ENCODE peak calls at places on chromosomes 3 and 15, in five cellular contexts. One of them, this sample, is unnamed.

GRCh38 chr3:8519156-8519555 is 17.5 kb downstream of the LMCD1 start:
- DNase-seq in pons: no peak
- DNase-seq in endodermal cell: no peak
- DNase-seq in activated T-helper 1 cell treated with Interleukin-2 at 50 U/mL for 16 hours: no peak
- DNase-seq in ELF-1: no peak
- DNase-seq in this sample: no peak

GRCh38 chr3:150357140-150357539 is 51.0 kb upstream of the TSC22D2 start:
- DNase-seq in pons: no peak
- DNase-seq in endodermal cell: no peak
- DNase-seq in activated T-helper 1 cell treated with Interleukin-2 at 50 U/mL for 16 hours: no peak
- DNase-seq in ELF-1: no peak
- DNase-seq in this sample: no peak

GRCh38 chr3:63661242-63661641 is 8.8 kb downstream of the SNTN start:
- DNase-seq in pons: no peak
- DNase-seq in endodermal cell: no peak
- DNase-seq in activated T-helper 1 cell treated with Interleukin-2 at 50 U/mL for 16 hours: no peak
- DNase-seq in ELF-1: no peak
- DNase-seq in this sample: no peak

GRCh38 chr3:127697531-127698240 is 24.9 kb downstream of the ABTB1 start:
- DNase-seq in pons: peak
- DNase-seq in endodermal cell: peak
- DNase-seq in activated T-helper 1 cell treated with Interleukin-2 at 50 U/mL for 16 hours: no peak
- DNase-seq in ELF-1: peak
- DNase-seq in this sample: peak

GRCh38 chr15:83061680-83062079 is 5.4 kb downstream of the BTBD1 start:
- DNase-seq in pons: no peak
- DNase-seq in endodermal cell: no peak
- DNase-seq in activated T-helper 1 cell treated with Interleukin-2 at 50 U/mL for 16 hours: no peak
- DNase-seq in ELF-1: peak
- DNase-seq in this sample: no peak

GRCh38 chr15:93152264-93152884 is 63.4 kb upstream of the RGMA start:
- DNase-seq in pons: no peak
- DNase-seq in endodermal cell: no peak
- DNase-seq in activated T-helper 1 cell treated with Interleukin-2 at 50 U/mL for 16 hours: peak
- DNase-seq in ELF-1: no peak
- DNase-seq in this sample: no peak

GRCh38 chr3:124791639-124792111 is 61.4 kb downstream of the UMPS start:
- DNase-seq in pons: no peak
- DNase-seq in endodermal cell: no peak
- DNase-seq in activated T-helper 1 cell treated with Interleukin-2 at 50 U/mL for 16 hours: no peak
- DNase-seq in ELF-1: no peak
- DNase-seq in this sample: no peak

GRCh38 chr3:127088511-127089430 is 104.2 kb upstream of the PRR23E start:
- DNase-seq in pons: no peak
- DNase-seq in endodermal cell: peak
- DNase-seq in activated T-helper 1 cell treated with Interleukin-2 at 50 U/mL for 16 hours: no peak
- DNase-seq in ELF-1: peak
- DNase-seq in this sample: no peak

GRCh38 chr15:31300208-31300661 is 26.4 kb upstream of the KLF13 start:
- DNase-seq in pons: peak
- DNase-seq in endodermal cell: peak
- DNase-seq in activated T-helper 1 cell treated with Interleukin-2 at 50 U/mL for 16 hours: no peak
- DNase-seq in ELF-1: no peak
- DNase-seq in this sample: no peak

GRCh38 chr15:57375827-57376694 is at the start of gene CGNL1:
- DNase-seq in pons: no peak
- DNase-seq in endodermal cell: peak
- DNase-seq in activated T-helper 1 cell treated with Interleukin-2 at 50 U/mL for 16 hours: no peak
- DNase-seq in ELF-1: peak
- DNase-seq in this sample: peak

GRCh38 chr15:59438891-59439290 is 905 bp downstream of the FAM81A start:
- DNase-seq in pons: no peak
- DNase-seq in endodermal cell: no peak
- DNase-seq in activated T-helper 1 cell treated with Interleukin-2 at 50 U/mL for 16 hours: no peak
- DNase-seq in ELF-1: no peak
- DNase-seq in this sample: no peak

GRCh38 chr15:99433026-99433756 is 132.6 kb upstream of the MEF2A start:
- DNase-seq in pons: no peak
- DNase-seq in endodermal cell: no peak
- DNase-seq in activated T-helper 1 cell treated with Interleukin-2 at 50 U/mL for 16 hours: no peak
- DNase-seq in ELF-1: no peak
- DNase-seq in this sample: no peak

GRCh38 chr15:87877114-87877810 is 379.3 kb downstream of the NTRK3 start:
- DNase-seq in pons: no peak
- DNase-seq in endodermal cell: no peak
- DNase-seq in activated T-helper 1 cell treated with Interleukin-2 at 50 U/mL for 16 hours: no peak
- DNase-seq in ELF-1: peak
- DNase-seq in this sample: no peak

GRCh38 chr3:187684880-187685279 is 14.7 kb upstream of the SST start:
- DNase-seq in pons: no peak
- DNase-seq in endodermal cell: no peak
- DNase-seq in activated T-helper 1 cell treated with Interleukin-2 at 50 U/mL for 16 hours: no peak
- DNase-seq in ELF-1: no peak
- DNase-seq in this sample: no peak

GRCh38 chr3:15384510-15385237 is 42.7 kb downstream of the METTL6 start:
- DNase-seq in pons: no peak
- DNase-seq in endodermal cell: no peak
- DNase-seq in activated T-helper 1 cell treated with Interleukin-2 at 50 U/mL for 16 hours: no peak
- DNase-seq in ELF-1: no peak
- DNase-seq in this sample: no peak

GRCh38 chr15:98776607-98777281 is 128.4 kb downstream of the IGF1R start:
- DNase-seq in pons: no peak
- DNase-seq in endodermal cell: no peak
- DNase-seq in activated T-helper 1 cell treated with Interleukin-2 at 50 U/mL for 16 hours: no peak
- DNase-seq in ELF-1: peak
- DNase-seq in this sample: no peak

GRCh38 chr3:171129827-171130226 is 103.3 kb upstream of the SLC2A2 start:
- DNase-seq in pons: peak
- DNase-seq in endodermal cell: no peak
- DNase-seq in activated T-helper 1 cell treated with Interleukin-2 at 50 U/mL for 16 hours: no peak
- DNase-seq in ELF-1: no peak
- DNase-seq in this sample: no peak

GRCh38 chr3:194296448-194296831 is 54.7 kb downstream of the CPN2 start:
- DNase-seq in pons: no peak
- DNase-seq in endodermal cell: peak
- DNase-seq in activated T-helper 1 cell treated with Interleukin-2 at 50 U/mL for 16 hours: no peak
- DNase-seq in ELF-1: peak
- DNase-seq in this sample: no peak

GRCh38 chr3:131883711-131884407 is 151.0 kb downstream of the CPNE4 start:
- DNase-seq in pons: no peak
- DNase-seq in endodermal cell: no peak
- DNase-seq in activated T-helper 1 cell treated with Interleukin-2 at 50 U/mL for 16 hours: no peak
- DNase-seq in ELF-1: no peak
- DNase-seq in this sample: no peak

GRCh38 chr3:45123841-45124269 is 22.3 kb downstream of the CDCP1 start:
- DNase-seq in pons: no peak
- DNase-seq in endodermal cell: no peak
- DNase-seq in activated T-helper 1 cell treated with Interleukin-2 at 50 U/mL for 16 hours: no peak
- DNase-seq in ELF-1: peak
- DNase-seq in this sample: peak

GRCh38 chr3:172705166-172705565 is 5.7 kb downstream of the NCEH1 start:
- DNase-seq in pons: no peak
- DNase-seq in endodermal cell: no peak
- DNase-seq in activated T-helper 1 cell treated with Interleukin-2 at 50 U/mL for 16 hours: no peak
- DNase-seq in ELF-1: no peak
- DNase-seq in this sample: no peak

GRCh38 chr3:182711261-182711683 is 82.0 kb upstream of the ATP11B start:
- DNase-seq in pons: no peak
- DNase-seq in endodermal cell: no peak
- DNase-seq in activated T-helper 1 cell treated with Interleukin-2 at 50 U/mL for 16 hours: no peak
- DNase-seq in ELF-1: no peak
- DNase-seq in this sample: no peak

GRCh38 chr15:78167227-78167888 is 18.2 kb downstream of the IDH3A start:
- DNase-seq in pons: no peak
- DNase-seq in endodermal cell: no peak
- DNase-seq in activated T-helper 1 cell treated with Interleukin-2 at 50 U/mL for 16 hours: no peak
- DNase-seq in ELF-1: no peak
- DNase-seq in this sample: no peak

GRCh38 chr3:149751551-149751950 is 738 bp downstream of the COMMD2 start:
- DNase-seq in pons: no peak
- DNase-seq in endodermal cell: no peak
- DNase-seq in activated T-helper 1 cell treated with Interleukin-2 at 50 U/mL for 16 hours: no peak
- DNase-seq in ELF-1: no peak
- DNase-seq in this sample: no peak

GRCh38 chr3:188241072-188241471 is 87.1 kb downstream of the LPP start:
- DNase-seq in pons: peak
- DNase-seq in endodermal cell: no peak
- DNase-seq in activated T-helper 1 cell treated with Interleukin-2 at 50 U/mL for 16 hours: no peak
- DNase-seq in ELF-1: no peak
- DNase-seq in this sample: no peak